ENCODE peak calls at places on chromosome 15, in six cellular contexts. One of them, this sample, is unnamed.

GRCh38 chr15:72342385-72342784 is 22.4 kb upstream of the CELF6 start:
- DNase-seq in HFFc6: no peak
- DNase-seq in CD4-positive, alpha-beta memory T cell: peak; percentile 30
- DNase-seq in osteocyte: peak; percentile 78
- DNase-seq in activated T-cell treated with anti-CD3 and anti-CD28 coated beads, Interleukin-2, amount 50 U/mL, for 72 hours: peak; percentile 36
- DNase-seq in AG10803: no peak
- DNase-seq in this sample: no peak

GRCh38 chr15:38474155-38474757 is 20.3 kb downstream of the FAM98B start:
- DNase-seq in CD4-positive, alpha-beta memory T cell: peak; percentile 73
- DNase-seq in AG10803: peak; percentile 87
- DNase-seq in osteocyte: no peak
- DNase-seq in activated T-cell treated with anti-CD3 and anti-CD28 coated beads, Interleukin-2, amount 50 U/mL, for 72 hours: peak; percentile 19
- DNase-seq in HFFc6: peak; percentile 72
- DNase-seq in this sample: peak; percentile 75

GRCh38 chr15:80904941-80905532 is 84.6 kb downstream of the MESD start:
- DNase-seq in osteocyte: no peak
- DNase-seq in HFFc6: no peak
- DNase-seq in activated T-cell treated with anti-CD3 and anti-CD28 coated beads, Interleukin-2, amount 50 U/mL, for 72 hours: no peak
- DNase-seq in AG10803: no peak
- DNase-seq in CD4-positive, alpha-beta memory T cell: no peak
- DNase-seq in this sample: no peak

GRCh38 chr15:89750560-89751542 is at the start of gene MESP1:
- DNase-seq in activated T-cell treated with anti-CD3 and anti-CD28 coated beads, Interleukin-2, amount 50 U/mL, for 72 hours: peak; percentile 93
- DNase-seq in osteocyte: peak; percentile 98
- DNase-seq in AG10803: peak; percentile 87
- DNase-seq in CD4-positive, alpha-beta memory T cell: peak; percentile 86
- DNase-seq in HFFc6: peak; percentile 90
- DNase-seq in this sample: peak; percentile 71

GRCh38 chr15:41465822-41466421 is 27.8 kb upstream of the ITPKA start:
- DNase-seq in activated T-cell treated with anti-CD3 and anti-CD28 coated beads, Interleukin-2, amount 50 U/mL, for 72 hours: no peak
- DNase-seq in osteocyte: no peak
- DNase-seq in CD4-positive, alpha-beta memory T cell: peak; percentile 56
- DNase-seq in AG10803: peak; percentile 58
- DNase-seq in HFFc6: peak; percentile 19
- DNase-seq in this sample: peak; percentile 12

GRCh38 chr15:68590721-68591389 is 12.1 kb downstream of the CORO2B start:
- DNase-seq in osteocyte: no peak
- DNase-seq in CD4-positive, alpha-beta memory T cell: no peak
- DNase-seq in HFFc6: no peak
- DNase-seq in AG10803: no peak
- DNase-seq in activated T-cell treated with anti-CD3 and anti-CD28 coated beads, Interleukin-2, amount 50 U/mL, for 72 hours: no peak
- DNase-seq in this sample: no peak

GRCh38 chr15:35885870-35886269 is 339.9 kb upstream of the DPH6 start:
- DNase-seq in AG10803: no peak
- DNase-seq in osteocyte: no peak
- DNase-seq in CD4-positive, alpha-beta memory T cell: no peak
- DNase-seq in HFFc6: no peak
- DNase-seq in activated T-cell treated with anti-CD3 and anti-CD28 coated beads, Interleukin-2, amount 50 U/mL, for 72 hours: no peak
- DNase-seq in this sample: no peak

GRCh38 chr15:82540984-82541431 is 751 bp upstream of the RPS17 start:
- DNase-seq in AG10803: no peak
- DNase-seq in activated T-cell treated with anti-CD3 and anti-CD28 coated beads, Interleukin-2, amount 50 U/mL, for 72 hours: no peak
- DNase-seq in CD4-positive, alpha-beta memory T cell: no peak
- DNase-seq in osteocyte: no peak
- DNase-seq in HFFc6: no peak
- DNase-seq in this sample: no peak

GRCh38 chr15:70347766-70348558 is 250.2 kb upstream of the TLE3 start:
- DNase-seq in osteocyte: peak; percentile 38
- DNase-seq in HFFc6: no peak
- DNase-seq in AG10803: no peak
- DNase-seq in activated T-cell treated with anti-CD3 and anti-CD28 coated beads, Interleukin-2, amount 50 U/mL, for 72 hours: no peak
- DNase-seq in CD4-positive, alpha-beta memory T cell: no peak
- DNase-seq in this sample: no peak

GRCh38 chr15:77541421-77542181 is 91.1 kb downstream of the LINGO1 start:
- DNase-seq in HFFc6: no peak
- DNase-seq in AG10803: peak; percentile 76
- DNase-seq in CD4-positive, alpha-beta memory T cell: no peak
- DNase-seq in activated T-cell treated with anti-CD3 and anti-CD28 coated beads, Interleukin-2, amount 50 U/mL, for 72 hours: no peak
- DNase-seq in osteocyte: no peak
- DNase-seq in this sample: no peak

GRCh38 chr15:50219820-50220219 is 37.8 kb downstream of the SLC27A2 start:
- DNase-seq in activated T-cell treated with anti-CD3 and anti-CD28 coated beads, Interleukin-2, amount 50 U/mL, for 72 hours: no peak
- DNase-seq in CD4-positive, alpha-beta memory T cell: no peak
- DNase-seq in AG10803: no peak
- DNase-seq in HFFc6: peak; percentile 51
- DNase-seq in osteocyte: no peak
- DNase-seq in this sample: no peak

GRCh38 chr15:62958528-62958927 is 84.0 kb upstream of the TPM1 start:
- DNase-seq in CD4-positive, alpha-beta memory T cell: no peak
- DNase-seq in AG10803: peak; percentile 74
- DNase-seq in HFFc6: no peak
- DNase-seq in activated T-cell treated with anti-CD3 and anti-CD28 coated beads, Interleukin-2, amount 50 U/mL, for 72 hours: no peak
- DNase-seq in osteocyte: no peak
- DNase-seq in this sample: no peak

GRCh38 chr15:96582473-96582872 is 252.0 kb downstream of the NR2F2 start:
- DNase-seq in HFFc6: no peak
- DNase-seq in AG10803: no peak
- DNase-seq in CD4-positive, alpha-beta memory T cell: no peak
- DNase-seq in activated T-cell treated with anti-CD3 and anti-CD28 coated beads, Interleukin-2, amount 50 U/mL, for 72 hours: no peak
- DNase-seq in osteocyte: no peak
- DNase-seq in this sample: no peak

GRCh38 chr15:68055224-68055705 is 1.1 kb downstream of the PIAS1 start:
- DNase-seq in CD4-positive, alpha-beta memory T cell: peak; percentile 64
- DNase-seq in activated T-cell treated with anti-CD3 and anti-CD28 coated beads, Interleukin-2, amount 50 U/mL, for 72 hours: peak; percentile 80
- DNase-seq in osteocyte: no peak
- DNase-seq in HFFc6: peak; percentile 53
- DNase-seq in AG10803: peak; percentile 43
- DNase-seq in this sample: no peak

GRCh38 chr15:40664909-40665308 is 30.1 kb upstream of the RAD51 start:
- DNase-seq in osteocyte: no peak
- DNase-seq in CD4-positive, alpha-beta memory T cell: no peak
- DNase-seq in HFFc6: no peak
- DNase-seq in activated T-cell treated with anti-CD3 and anti-CD28 coated beads, Interleukin-2, amount 50 U/mL, for 72 hours: no peak
- DNase-seq in AG10803: no peak
- DNase-seq in this sample: no peak

GRCh38 chr15:69523010-69524001 is 70.7 kb downstream of the RPLP1 start:
- DNase-seq in CD4-positive, alpha-beta memory T cell: peak; percentile 57
- DNase-seq in AG10803: peak; percentile 73
- DNase-seq in osteocyte: peak; percentile 90
- DNase-seq in activated T-cell treated with anti-CD3 and anti-CD28 coated beads, Interleukin-2, amount 50 U/mL, for 72 hours: peak; percentile 68
- DNase-seq in HFFc6: peak; percentile 64
- DNase-seq in this sample: peak; percentile 40

GRCh38 chr15:69480932-69481331 is 28.3 kb downstream of the RPLP1 start:
- DNase-seq in AG10803: no peak
- DNase-seq in activated T-cell treated with anti-CD3 and anti-CD28 coated beads, Interleukin-2, amount 50 U/mL, for 72 hours: no peak
- DNase-seq in HFFc6: no peak
- DNase-seq in osteocyte: no peak
- DNase-seq in CD4-positive, alpha-beta memory T cell: no peak
- DNase-seq in this sample: no peak

GRCh38 chr15:65083262-65083701 is 6.7 kb downstream of the KBTBD13 start:
- DNase-seq in osteocyte: no peak
- DNase-seq in activated T-cell treated with anti-CD3 and anti-CD28 coated beads, Interleukin-2, amount 50 U/mL, for 72 hours: no peak
- DNase-seq in HFFc6: no peak
- DNase-seq in AG10803: no peak
- DNase-seq in CD4-positive, alpha-beta memory T cell: no peak
- DNase-seq in this sample: no peak

GRCh38 chr15:32029862-32030781 is at the start of gene CHRNA7:
- DNase-seq in osteocyte: no peak
- DNase-seq in HFFc6: no peak
- DNase-seq in activated T-cell treated with anti-CD3 and anti-CD28 coated beads, Interleukin-2, amount 50 U/mL, for 72 hours: peak; percentile 47
- DNase-seq in CD4-positive, alpha-beta memory T cell: no peak
- DNase-seq in AG10803: peak; percentile 3
- DNase-seq in this sample: no peak

GRCh38 chr15:62850791-62851291 is 191.7 kb upstream of the TPM1 start:
- DNase-seq in AG10803: peak; percentile 93
- DNase-seq in HFFc6: peak; percentile 46
- DNase-seq in activated T-cell treated with anti-CD3 and anti-CD28 coated beads, Interleukin-2, amount 50 U/mL, for 72 hours: no peak
- DNase-seq in CD4-positive, alpha-beta memory T cell: no peak
- DNase-seq in osteocyte: no peak
- DNase-seq in this sample: no peak

GRCh38 chr15:60962087-60962486 is 267.0 kb downstream of the RORA start:
- DNase-seq in activated T-cell treated with anti-CD3 and anti-CD28 coated beads, Interleukin-2, amount 50 U/mL, for 72 hours: no peak
- DNase-seq in AG10803: no peak
- DNase-seq in HFFc6: no peak
- DNase-seq in CD4-positive, alpha-beta memory T cell: no peak
- DNase-seq in osteocyte: no peak
- DNase-seq in this sample: no peak

GRCh38 chr15:31215490-31216209 is 111.0 kb upstream of the KLF13 start:
- DNase-seq in osteocyte: peak; percentile 93
- DNase-seq in CD4-positive, alpha-beta memory T cell: peak; percentile 74
- DNase-seq in HFFc6: peak; percentile 18
- DNase-seq in AG10803: peak; percentile 52
- DNase-seq in activated T-cell treated with anti-CD3 and anti-CD28 coated beads, Interleukin-2, amount 50 U/mL, for 72 hours: peak; percentile 88
- DNase-seq in this sample: peak; percentile 62

GRCh38 chr15:96327155-96327741 is 3.3 kb upstream of the NR2F2 start:
- DNase-seq in CD4-positive, alpha-beta memory T cell: no peak
- DNase-seq in AG10803: peak; percentile 89
- DNase-seq in osteocyte: no peak
- DNase-seq in HFFc6: peak; percentile 88
- DNase-seq in activated T-cell treated with anti-CD3 and anti-CD28 coated beads, Interleukin-2, amount 50 U/mL, for 72 hours: no peak
- DNase-seq in this sample: no peak

GRCh38 chr15:85625856-85626255 is 168.9 kb downstream of the KLHL25 start:
- DNase-seq in activated T-cell treated with anti-CD3 and anti-CD28 coated beads, Interleukin-2, amount 50 U/mL, for 72 hours: peak; percentile 41
- DNase-seq in osteocyte: no peak
- DNase-seq in AG10803: peak; percentile 91
- DNase-seq in CD4-positive, alpha-beta memory T cell: peak; percentile 76
- DNase-seq in HFFc6: no peak
- DNase-seq in this sample: peak; percentile 11

GRCh38 chr15:100343251-100343650 is 1.5 kb upstream of the ADAMTS17 start:
- DNase-seq in HFFc6: no peak
- DNase-seq in osteocyte: no peak
- DNase-seq in CD4-positive, alpha-beta memory T cell: no peak
- DNase-seq in AG10803: no peak
- DNase-seq in activated T-cell treated with anti-CD3 and anti-CD28 coated beads, Interleukin-2, amount 50 U/mL, for 72 hours: no peak
- DNase-seq in this sample: no peak

This sample was measured in naive thymus-derived CD4-positive, alpha-beta T cell.